ENCODE peak calls at places on chromosomes 5 and 9, in eight cellular contexts. One of them, this sample, is unnamed.

GRCh38 chr9:112856843-112857242 is 33.8 kb downstream of the SLC46A2 start:
- DNase-seq in kidney glomerular epithelial cell: no peak
- DNase-seq in right cardiac atrium: no peak
- DNase-seq in kidney tubule cell: no peak
- DNase-seq in NCI-H524 treated with DMSO at 0.1 percent for 48 hours: peak
- DNase-seq in H54: no peak
- DNase-seq in NCI-H774: no peak
- DNase-seq in left colon: no peak
- DNase-seq in this sample: no peak

GRCh38 chr9:138076650-138077009 is 199.0 kb downstream of the CACNA1B start:
- DNase-seq in right cardiac atrium: no peak
- DNase-seq in NCI-H524 treated with DMSO at 0.1 percent for 48 hours: no peak
- DNase-seq in H54: no peak
- DNase-seq in left colon: no peak
- DNase-seq in NCI-H774: no peak
- DNase-seq in kidney tubule cell: no peak
- DNase-seq in kidney glomerular epithelial cell: no peak
- DNase-seq in this sample: no peak

GRCh38 chr9:13274901-13275641 is 4.4 kb downstream of the MPDZ start:
- DNase-seq in NCI-H774: no peak
- DNase-seq in NCI-H524 treated with DMSO at 0.1 percent for 48 hours: no peak
- DNase-seq in H54: no peak
- DNase-seq in kidney tubule cell: no peak
- DNase-seq in kidney glomerular epithelial cell: no peak
- DNase-seq in left colon: no peak
- DNase-seq in right cardiac atrium: no peak
- DNase-seq in this sample: no peak

GRCh38 chr9:72919246-72919945 is 33.5 kb downstream of the ALDH1A1 start:
- DNase-seq in H54: no peak
- DNase-seq in right cardiac atrium: no peak
- DNase-seq in kidney tubule cell: no peak
- DNase-seq in NCI-H774: no peak
- DNase-seq in left colon: no peak
- DNase-seq in kidney glomerular epithelial cell: no peak
- DNase-seq in NCI-H524 treated with DMSO at 0.1 percent for 48 hours: no peak
- DNase-seq in this sample: no peak

GRCh38 chr9:88197781-88198345 is 59.6 kb upstream of the SPATA31C2 start:
- DNase-seq in NCI-H524 treated with DMSO at 0.1 percent for 48 hours: no peak
- DNase-seq in kidney tubule cell: peak
- DNase-seq in H54: peak
- DNase-seq in right cardiac atrium: no peak
- DNase-seq in NCI-H774: no peak
- DNase-seq in kidney glomerular epithelial cell: peak
- DNase-seq in left colon: no peak
- DNase-seq in this sample: no peak

GRCh38 chr5:145157841-145158240 is 677.3 kb downstream of the PRELID2 start:
- DNase-seq in kidney glomerular epithelial cell: no peak
- DNase-seq in kidney tubule cell: no peak
- DNase-seq in left colon: no peak
- DNase-seq in right cardiac atrium: no peak
- DNase-seq in NCI-H774: no peak
- DNase-seq in NCI-H524 treated with DMSO at 0.1 percent for 48 hours: no peak
- DNase-seq in H54: no peak
- DNase-seq in this sample: no peak

GRCh38 chr5:23332650-23333251 is 174.7 kb upstream of the PRDM9 start:
- DNase-seq in H54: no peak
- DNase-seq in left colon: no peak
- DNase-seq in NCI-H774: no peak
- DNase-seq in right cardiac atrium: no peak
- DNase-seq in kidney tubule cell: peak
- DNase-seq in NCI-H524 treated with DMSO at 0.1 percent for 48 hours: peak
- DNase-seq in kidney glomerular epithelial cell: no peak
- DNase-seq in this sample: no peak

GRCh38 chr5:73654171-73654811 is 28.3 kb downstream of the ARHGEF28 start:
- DNase-seq in left colon: no peak
- DNase-seq in kidney tubule cell: peak
- DNase-seq in right cardiac atrium: no peak
- DNase-seq in H54: peak
- DNase-seq in NCI-H774: no peak
- DNase-seq in kidney glomerular epithelial cell: no peak
- DNase-seq in NCI-H524 treated with DMSO at 0.1 percent for 48 hours: peak
- DNase-seq in this sample: no peak

GRCh38 chr9:2228132-2228531 is 213.0 kb downstream of the SMARCA2 start:
- DNase-seq in kidney tubule cell: peak
- DNase-seq in kidney glomerular epithelial cell: no peak
- DNase-seq in NCI-H774: no peak
- DNase-seq in H54: no peak
- DNase-seq in left colon: peak
- DNase-seq in right cardiac atrium: peak
- DNase-seq in NCI-H524 treated with DMSO at 0.1 percent for 48 hours: no peak
- DNase-seq in this sample: no peak

GRCh38 chr5:180154821-180155220 is 54.2 kb downstream of the RASGEF1C start:
- DNase-seq in NCI-H774: no peak
- DNase-seq in kidney glomerular epithelial cell: no peak
- DNase-seq in left colon: no peak
- DNase-seq in H54: no peak
- DNase-seq in kidney tubule cell: no peak
- DNase-seq in right cardiac atrium: peak
- DNase-seq in NCI-H524 treated with DMSO at 0.1 percent for 48 hours: no peak
- DNase-seq in this sample: no peak

GRCh38 chr5:76016258-76016657 is 66.9 kb upstream of the SV2C start:
- DNase-seq in H54: no peak
- DNase-seq in NCI-H774: no peak
- DNase-seq in kidney tubule cell: no peak
- DNase-seq in right cardiac atrium: no peak
- DNase-seq in kidney glomerular epithelial cell: no peak
- DNase-seq in left colon: no peak
- DNase-seq in NCI-H524 treated with DMSO at 0.1 percent for 48 hours: no peak
- DNase-seq in this sample: no peak

GRCh38 chr9:111985315-111985714 is 88.7 kb downstream of the UGCG start:
- DNase-seq in NCI-H524 treated with DMSO at 0.1 percent for 48 hours: no peak
- DNase-seq in H54: no peak
- DNase-seq in kidney glomerular epithelial cell: no peak
- DNase-seq in left colon: no peak
- DNase-seq in kidney tubule cell: no peak
- DNase-seq in right cardiac atrium: no peak
- DNase-seq in NCI-H774: no peak
- DNase-seq in this sample: no peak

GRCh38 chr5:177982072-177982727 is 13.8 kb downstream of the PROP1 start:
- DNase-seq in kidney tubule cell: no peak
- DNase-seq in NCI-H774: no peak
- DNase-seq in right cardiac atrium: no peak
- DNase-seq in left colon: peak
- DNase-seq in H54: peak
- DNase-seq in NCI-H524 treated with DMSO at 0.1 percent for 48 hours: no peak
- DNase-seq in kidney glomerular epithelial cell: no peak
- DNase-seq in this sample: no peak

GRCh38 chr5:135829179-135829578 is 5.3 kb upstream of the SLC25A48 start:
- DNase-seq in right cardiac atrium: no peak
- DNase-seq in kidney tubule cell: no peak
- DNase-seq in H54: no peak
- DNase-seq in NCI-H774: no peak
- DNase-seq in kidney glomerular epithelial cell: no peak
- DNase-seq in left colon: no peak
- DNase-seq in NCI-H524 treated with DMSO at 0.1 percent for 48 hours: no peak
- DNase-seq in this sample: no peak

GRCh38 chr5:146731909-146732659 is 146.5 kb downstream of the PPP2R2B start:
- DNase-seq in NCI-H774: no peak
- DNase-seq in H54: peak
- DNase-seq in kidney glomerular epithelial cell: peak
- DNase-seq in right cardiac atrium: no peak
- DNase-seq in left colon: no peak
- DNase-seq in NCI-H524 treated with DMSO at 0.1 percent for 48 hours: no peak
- DNase-seq in kidney tubule cell: peak
- DNase-seq in this sample: no peak

GRCh38 chr5:19099195-19099594 is 888.8 kb downstream of the CDH18 start:
- DNase-seq in right cardiac atrium: no peak
- DNase-seq in NCI-H774: no peak
- DNase-seq in kidney glomerular epithelial cell: no peak
- DNase-seq in H54: no peak
- DNase-seq in left colon: no peak
- DNase-seq in kidney tubule cell: no peak
- DNase-seq in NCI-H524 treated with DMSO at 0.1 percent for 48 hours: no peak
- DNase-seq in this sample: no peak

This sample was measured in ascending aorta.